ENCODE peak calls at places on chromosomes 6 and 20, in seven cellular contexts. L is dorsolateral prefrontal cortex, P is astrocyte of the spinal cord, A is fibroblast of pulmonary artery, O is fibroblast of lung, B is IMR-90, Q is H1. D is an unnamed sample.
A peak's percentile ranks its signal among the peaks of the same experiment; 100 is the strongest.

GRCh38 chr6:30481213-30481964 is 7.9 kb upstream of the HLA-E start:
- DNase-seq in L (no peak), A (no peak), B (no peak), O (no peak), Q (peak; percentile 55), P (no peak), D (no peak)

GRCh38 chr20:15837563-15837962 is 735.7 kb downstream of the KIF16B start:
- DNase-seq in B (no peak), A (no peak), Q (no peak), O (no peak), L (no peak), P (no peak), D (no peak)

GRCh38 chr6:33620158-33620583 is 951 bp upstream of the ITPR3 start:
- DNase-seq in A (no peak), Q (peak; percentile 61), O (peak; percentile 35), B (no peak), L (no peak), P (peak; percentile 34), D (no peak)

GRCh38 chr20:59047938-59048680 is 5.5 kb upstream of the PRELID3B start:
- DNase-seq in O (peak; percentile 72), A (no peak), Q (no peak), B (peak; percentile 21), P (peak; percentile 38), L (no peak), D (peak; percentile 70)

GRCh38 chr20:1757606-1758507 is 100.3 kb upstream of the SIRPG start:
- DNase-seq in P (no peak), B (no peak), L (no peak), O (no peak), A (no peak), Q (no peak), D (no peak)

GRCh38 chr6:126060400-126060799 is 74.1 kb downstream of the TRMT11 start:
- DNase-seq in P (no peak), A (peak; percentile 38), B (no peak), L (no peak), O (no peak), Q (no peak), D (no peak)

GRCh38 chr6:31652925-31653724 is 664 bp upstream of the BAG6 start:
- DNase-seq in O (peak; percentile 88), Q (no peak), B (no peak), P (no peak), A (no peak), L (peak; percentile 87), D (no peak)

GRCh38 chr6:138560130-138560850 is 61.0 kb upstream of the NHSL1 start:
- DNase-seq in L (no peak), B (no peak), Q (peak; percentile 33), O (no peak), P (no peak), A (no peak), D (no peak)

GRCh38 chr6:36979343-36979742 is 6.7 kb downstream of the MTCH1 start:
- DNase-seq in A (peak; percentile 71), B (peak; percentile 41), L (peak; percentile 79), P (peak; percentile 50), O (peak; percentile 28), Q (no peak), D (peak; percentile 57)

GRCh38 chr20:51752343-51752951 is 15.7 kb downstream of the ATP9A start:
- DNase-seq in P (peak; percentile 87), Q (no peak), L (no peak), O (peak; percentile 94), A (peak; percentile 74), B (peak; percentile 93), D (peak; percentile 68)

GRCh38 chr6:112150363-112150762 is 63.0 kb downstream of the FAM229B start:
- DNase-seq in O (peak; percentile 43), A (no peak), Q (no peak), P (no peak), B (peak; percentile 47), L (no peak), D (peak; percentile 44)

GRCh38 chr20:41654292-41654691 is 36.1 kb upstream of the CHD6 start:
- DNase-seq in P (no peak), L (no peak), A (no peak), B (no peak), O (no peak), Q (no peak), D (no peak)

GRCh38 chr6:148179786-148180185 is 162.9 kb upstream of the SASH1 start:
- DNase-seq in O (no peak), L (no peak), Q (peak; percentile 57), A (peak; percentile 55), P (peak; percentile 46), B (peak; percentile 25), D (peak; percentile 32)

GRCh38 chr6:40791004-40791403 is 203.8 kb upstream of the LRFN2 start:
- DNase-seq in A (no peak), Q (no peak), L (no peak), P (no peak), B (no peak), O (no peak), D (peak; percentile 59)

GRCh38 chr6:12331951-12332749 is 42.0 kb downstream of the EDN1 start:
- DNase-seq in A (peak; percentile 67), Q (no peak), P (no peak), L (no peak), B (peak; percentile 58), O (peak; percentile 50), D (peak; percentile 96)

GRCh38 chr20:17568972-17569471 is 853 bp upstream of the DSTN start:
- DNase-seq in A (peak; percentile 98), P (peak; percentile 97), O (peak; percentile 99), L (peak; percentile 54), Q (peak; percentile 64), B (peak; percentile 99), D (peak; percentile 98)

GRCh38 chr20:17569616-17570346 is at the start of gene DSTN:
- DNase-seq in Q (peak; percentile 96), O (peak; percentile 96), B (peak; percentile 95), L (peak; percentile 89), P (peak; percentile 97), A (peak; percentile 96), D (peak; percentile 96)

GRCh38 chr20:17571967-17572638 is 2.2 kb downstream of the DSTN start:
- DNase-seq in A (no peak), Q (no peak), L (no peak), B (no peak), P (no peak), O (no peak), D (peak; percentile 50)

GRCh38 chr20:17571153-17571527 is 1.3 kb downstream of the DSTN start:
- DNase-seq in B (no peak), Q (no peak), P (no peak), A (no peak), L (no peak), O (peak; percentile 24), D (no peak)

GRCh38 chr20:17570347-17571152 is 675 bp downstream of the DSTN start:
- DNase-seq in O (peak; percentile 49), P (peak; percentile 48), A (peak; percentile 60), Q (peak; percentile 64), B (peak; percentile 33), L (no peak), D (peak; percentile 34)
- TF ChIP-seq CTCF in O (no peak), P (peak; percentile 8), A (no peak), Q (no peak), B (peak; percentile 19), L (no peak), D (no peak)

GRCh38 chr6:28880894-28881780 is 42.6 kb downstream of the TRIM27 start:
- DNase-seq in L (peak; percentile 56), B (peak; percentile 75), O (peak; percentile 59), P (peak; percentile 76), A (peak; percentile 81), Q (peak; percentile 96), D (peak; percentile 62)

GRCh38 chr6:28885149-28885738 is 38.5 kb downstream of the TRIM27 start:
- DNase-seq in O (no peak), Q (no peak), B (no peak), A (no peak), P (no peak), L (no peak), D (no peak)

GRCh38 chr6:28888097-28888496 is 35.7 kb downstream of the TRIM27 start:
- DNase-seq in Q (no peak), O (no peak), L (no peak), P (no peak), A (no peak), B (no peak), D (no peak)

GRCh38 chr6:28880519-28880893 is 43.3 kb downstream of the TRIM27 start:
- DNase-seq in P (no peak), O (no peak), A (no peak), L (no peak), B (no peak), Q (no peak), D (no peak)

GRCh38 chr6:28884423-28885148 is 39.2 kb downstream of the TRIM27 start:
- DNase-seq in B (no peak), L (no peak), Q (no peak), P (no peak), O (no peak), A (no peak), D (no peak)
- H3K4me3 ChIP-seq in B (no peak overlapping the region), L (no peak overlapping the region), Q (no peak overlapping the region), P (no peak overlapping the region), O (no peak overlapping the region), A (no peak overlapping the region), D (no peak overlapping the region)

GRCh38 chr20:10963717-10964266 is 290.0 kb upstream of the JAG1 start:
- DNase-seq in O (no peak), A (peak; percentile 84), Q (no peak), B (no peak), P (no peak), L (no peak), D (no peak)

GRCh38 chr20:10970109-10970508 is 296.3 kb upstream of the JAG1 start:
- DNase-seq in L (no peak), P (no peak), B (peak; percentile 67), O (peak; percentile 72), Q (no peak), A (peak; percentile 39), D (no peak)

GRCh38 chr20:10962937-10963336 is 289.1 kb upstream of the JAG1 start:
- DNase-seq in Q (no peak), P (no peak), O (no peak), A (no peak), B (no peak), L (no peak), D (no peak)

GRCh38 chr20:10961651-10962288 is 288.0 kb upstream of the JAG1 start:
- DNase-seq in Q (no peak), B (no peak), O (no peak), P (peak; percentile 48), A (peak; percentile 29), L (no peak), D (no peak)

GRCh38 chr20:10965936-10966470 is 292.2 kb upstream of the JAG1 start:
- DNase-seq in Q (no peak), O (peak; percentile 19), A (peak; percentile 73), B (peak; percentile 64), P (no peak), L (no peak), D (no peak)
- TF ChIP-seq CTCF in Q (no peak), O (no peak), A (no peak), B (no peak), P (no peak), L (no peak), D (no peak)

DNA sequence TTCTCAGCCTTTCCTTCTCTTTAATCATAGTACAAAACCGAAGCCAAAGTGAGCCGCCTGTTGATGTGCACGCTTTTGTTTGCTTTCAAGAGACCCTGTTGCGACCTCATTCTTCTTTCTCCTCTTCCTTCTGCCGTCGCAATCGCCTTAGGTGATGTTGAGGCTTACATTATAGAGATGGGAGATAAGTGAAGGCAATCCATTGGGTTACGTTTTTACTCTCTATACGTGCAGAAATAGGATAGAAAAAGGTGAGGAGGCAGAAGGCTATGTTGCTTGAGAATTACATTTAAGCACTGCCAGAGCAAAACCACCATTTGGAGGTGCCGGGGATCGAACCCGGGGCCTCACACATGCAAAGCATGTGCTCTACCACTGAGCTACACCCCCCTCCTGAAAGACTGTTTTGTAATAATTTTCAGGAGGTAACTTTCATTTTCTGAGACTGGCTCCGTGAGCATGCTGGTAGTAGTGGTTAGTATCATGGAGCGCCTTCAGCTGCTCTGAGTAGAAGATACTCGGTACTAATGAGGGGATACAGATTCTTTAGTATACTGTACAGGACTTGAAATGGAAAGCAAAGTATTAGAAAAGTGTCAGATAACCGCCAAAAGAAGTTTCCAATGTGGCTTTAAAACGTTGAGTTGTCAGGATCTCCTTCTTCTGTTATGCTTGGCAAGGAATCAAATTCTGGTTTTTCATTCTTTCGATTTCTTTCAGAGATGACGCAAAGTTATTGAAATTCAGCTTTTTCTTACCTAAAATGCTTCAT is 165.6 kb downstream of the TRIM27 start:
- DNase-seq in L (no peak), Q (peak; percentile 93), P (peak; percentile 62), O (peak; percentile 47), B (peak; percentile 48), A (peak; percentile 31), D (peak; percentile 86)
- H3K4me3 ChIP-seq in L (no peak overlapping the region), Q (peak overlapping the region; percentile 90), P (peak overlapping the region; percentile 22), O (peak overlapping the region; percentile 48), B (no peak overlapping the region), A (peak overlapping the region; percentile 22), D (peak overlapping the region; percentile 35)